ENCODE peak calls at places on chromosomes 12 and 14, in four cellular contexts. One of them, this sample, is unnamed.

GRCh38 chr12:112182499-112182898 is 57.1 kb downstream of the TRAFD1 start:
- DNase-seq in PC-3: no peak
- DNase-seq in NCI-H1092: no peak
- DNase-seq in astrocyte of the spinal cord: no peak
- DNase-seq in this sample: no peak

GRCh38 chr14:100873083-100873482 is 30.4 kb downstream of the RTL1 start:
- DNase-seq in PC-3: no peak
- DNase-seq in NCI-H1092: no peak
- DNase-seq in astrocyte of the spinal cord: no peak
- DNase-seq in this sample: no peak

GRCh38 chr12:50750366-50750765 is 13.5 kb upstream of the ATF1 start:
- DNase-seq in PC-3: no peak
- DNase-seq in NCI-H1092: no peak
- DNase-seq in astrocyte of the spinal cord: no peak
- DNase-seq in this sample: no peak

GRCh38 chr12:111469406-111469805 is 63.7 kb downstream of the SH2B3 start:
- DNase-seq in PC-3: no peak
- DNase-seq in NCI-H1092: no peak
- DNase-seq in astrocyte of the spinal cord: peak
- DNase-seq in this sample: no peak

GRCh38 chr14:20662968-20663731 is 21.2 kb upstream of the RNASE4 start:
- DNase-seq in PC-3: peak
- DNase-seq in NCI-H1092: no peak
- DNase-seq in astrocyte of the spinal cord: peak
- DNase-seq in this sample: peak

GRCh38 chr12:20950248-20950647 is 139.7 kb downstream of the SLCO1B3 start:
- DNase-seq in PC-3: peak
- DNase-seq in NCI-H1092: no peak
- DNase-seq in astrocyte of the spinal cord: peak
- DNase-seq in this sample: peak

GRCh38 chr12:111437816-111438454 is 32.2 kb downstream of the SH2B3 start:
- DNase-seq in PC-3: peak
- DNase-seq in NCI-H1092: no peak
- DNase-seq in astrocyte of the spinal cord: peak
- DNase-seq in this sample: no peak

GRCh38 chr12:6183689-6184441 is 16.3 kb upstream of the CD9 start:
- DNase-seq in PC-3: no peak
- DNase-seq in NCI-H1092: no peak
- DNase-seq in astrocyte of the spinal cord: peak
- DNase-seq in this sample: no peak

GRCh38 chr12:39587247-39587646 is 32.4 kb downstream of the ABCD2 start:
- DNase-seq in PC-3: peak
- DNase-seq in NCI-H1092: no peak
- DNase-seq in astrocyte of the spinal cord: peak
- DNase-seq in this sample: no peak

GRCh38 chr14:59187802-59188460 is 536 bp upstream of the DAAM1 start:
- DNase-seq in PC-3: peak
- DNase-seq in NCI-H1092: peak
- DNase-seq in astrocyte of the spinal cord: no peak
- DNase-seq in this sample: peak

GRCh38 chr14:67515386-67516079 is 17.6 kb upstream of the PLEKHH1 start:
- DNase-seq in PC-3: peak
- DNase-seq in NCI-H1092: no peak
- DNase-seq in astrocyte of the spinal cord: no peak
- DNase-seq in this sample: no peak